ENCODE peak calls at places on chromosome 17, in five cellular contexts. D is heart right ventricle, X is tibial nerve, H is ovary, E is NT2/D1. S is an unnamed sample. For H3K27me3, the result is how much of the 10 kb centered on the place peaks cover.

GRCh38 chr17:9465216-9465921 is 110.3 kb downstream of the STX8 start:
- DNase-seq in H (no peak), X (no peak), E (no peak), D (no peak), S (peak)

GRCh38 chr17:17698869-17699351 is 17.7 kb downstream of the RAI1 start:
- DNase-seq in H (no peak), E (no peak), X (no peak), D (no peak), S (peak)

GRCh38 chr17:51652529-51652928 is 392.2 kb downstream of the UTP18 start:
- DNase-seq in H (no peak), D (no peak), E (no peak), X (no peak), S (no peak)

GRCh38 chr17:19237389-19238166 is 412 bp downstream of the EPN2 start:
- DNase-seq in H (peak), E (no peak), D (peak), X (no peak), S (no peak)

GRCh38 chr17:8925808-8926207 is 39.7 kb downstream of the PIK3R5 start:
- DNase-seq in H (no peak), X (no peak), D (no peak), E (no peak), S (no peak)

GRCh38 chr17:8120520-8121443 is 2.5 kb upstream of the ALOXE3 start:
- DNase-seq in X (peak), D (peak), H (peak), E (no peak), S (peak)

GRCh38 chr17:73933164-73933766 is 270.2 kb upstream of the RPL38 start:
- DNase-seq in X (no peak), H (no peak), E (no peak), D (no peak), S (no peak)

GRCh38 chr17:68462381-68463210 is 5.3 kb upstream of the WIPI1 start:
- DNase-seq in X (peak), E (peak), H (peak), D (peak), S (peak)

GRCh38 chr17:57283203-57283971 is 27.1 kb downstream of the MSI2 start:
- DNase-seq in X (no peak), H (no peak), E (no peak), D (no peak), S (no peak)

GRCh38 chr17:74513987-74514631 is 17.2 kb downstream of the CD300LB start:
- DNase-seq in D (no peak), X (peak), E (no peak), H (no peak), S (peak)

GRCh38 chr17:27597188-27597580 is 33.8 kb upstream of the LGALS9 start:
- DNase-seq in H (no peak), X (no peak), D (no peak), E (no peak), S (no peak)

GRCh38 chr17:27597783-27598320 is 33.1 kb upstream of the LGALS9 start:
- DNase-seq in X (no peak), E (no peak), H (no peak), D (no peak), S (no peak)

GRCh38 chr17:27595208-27595607 is 35.8 kb upstream of the LGALS9 start:
- DNase-seq in H (no peak), X (no peak), E (no peak), D (no peak), S (no peak)

GRCh38 chr17:27596571-27597187 is 34.3 kb upstream of the LGALS9 start:
- DNase-seq in X (no peak), D (no peak), H (no peak), E (no peak), S (no peak)

GRCh38 chr17:27596106-27596505 is 34.9 kb upstream of the LGALS9 start:
- DNase-seq in H (peak), D (no peak), X (no peak), E (no peak), S (peak)
- H3K27me3 ChIP-seq in H (under half), D (under half), X (under half), E (under half), S (under half)

GRCh38 chr17:49964539-49965521 is 4.2 kb upstream of the DLX4 start:
- DNase-seq in E (no peak), D (no peak), X (no peak), H (no peak), S (no peak)
- H3K27me3 ChIP-seq in E (half or more), D (half or more), X (under half), H (under half), S (half or more)

GRCh38 chr17:38579934-38580333 is 25.8 kb downstream of the SRCIN1 start:
- DNase-seq in D (no peak), E (no peak), X (no peak), H (no peak), S (peak)
- H3K27me3 ChIP-seq in D (half or more), E (under half), X (under half), H (under half), S (under half)

DNA sequence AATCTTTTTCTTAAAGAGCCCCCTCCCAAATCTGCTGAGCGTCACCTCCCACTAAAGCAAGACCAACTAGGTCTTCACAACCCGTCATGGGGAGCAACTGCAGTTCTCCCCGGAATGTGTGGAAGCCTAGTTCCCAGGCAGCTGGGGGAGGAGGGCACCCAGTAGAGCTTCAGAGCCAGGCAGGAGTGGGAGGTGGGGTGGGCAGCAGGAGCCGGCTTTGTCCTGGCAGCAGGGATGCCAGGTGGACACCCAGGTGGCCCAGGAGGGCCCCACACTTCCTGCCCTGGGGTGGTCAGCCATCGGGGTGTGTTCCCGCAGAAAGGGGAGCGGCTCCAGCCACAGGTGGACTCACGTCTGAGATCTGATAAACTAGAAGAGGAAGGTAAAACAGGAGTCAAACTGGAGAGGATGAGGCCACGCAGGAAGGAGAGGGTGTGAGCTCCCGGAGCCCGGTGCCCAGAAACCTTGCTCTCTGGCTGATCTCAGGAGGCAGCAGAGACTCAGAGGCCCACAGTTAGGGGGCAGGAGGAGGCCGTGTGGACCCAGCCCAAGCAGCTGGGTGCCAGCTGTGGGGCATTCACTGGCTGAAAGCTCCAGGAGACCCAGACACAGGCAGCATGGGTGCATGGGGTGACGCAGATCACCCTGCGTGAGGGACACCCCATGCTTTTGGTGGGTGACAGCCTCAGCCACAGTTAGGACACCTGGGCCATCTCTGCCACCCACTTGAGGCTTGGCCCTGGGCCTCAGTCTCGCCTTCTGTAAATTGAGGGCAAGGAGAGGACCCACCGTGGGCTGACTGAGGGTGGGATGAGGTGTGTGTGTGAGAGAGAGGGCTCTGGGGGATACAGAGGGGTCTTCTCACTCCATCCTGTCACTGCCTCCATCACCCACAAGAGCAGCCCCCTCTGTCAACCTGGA is 260.8 kb upstream of the TNRC6C start:
- DNase-seq in D (no peak), H (no peak), X (no peak), E (no peak), S (no peak)
- H3K27me3 ChIP-seq in D (under half), H (under half), X (under half), E (half or more), S (half or more)

S was measured in cardiac muscle cell.